ENCODE peak calls at places on chromosomes 7 and 10, in eight cellular contexts. T is suprapubic skin, P is MM.1S, M is gastrocnemius medialis, F is cardiac muscle cell, D is mesendoderm, C is sigmoid colon, N is A549. Y is an unnamed sample.

GRCh38 chr10:7082967-7083366 is 327.9 kb downstream of the SFMBT2 start:
- DNase-seq in T (no peak), P (no peak), M (no peak), F (no peak), D (peak), C (no peak), N (no peak), Y (no peak)

GRCh38 chr10:114967071-114967470 is 29.1 kb downstream of the TRUB1 start:
- DNase-seq in T (no peak), P (no peak), M (no peak), F (no peak), D (peak), C (no peak), N (no peak), Y (no peak)

GRCh38 chr10:109089779-109090178 is 833.5 kb downstream of the XPNPEP1 start:
- DNase-seq in T (no peak), P (no peak), M (no peak), F (no peak), D (peak), C (no peak), N (no peak), Y (no peak)

GRCh38 chr7:134908289-134908688 is 78.0 kb upstream of the AGBL3 start:
- DNase-seq in T (no peak), P (no peak), M (no peak), F (no peak), D (no peak), C (no peak), N (no peak), Y (no peak)

GRCh38 chr10:60896033-60896432 is 48.0 kb downstream of the RHOBTB1 start:
- DNase-seq in T (no peak), P (no peak), M (no peak), F (peak), D (no peak), C (no peak), N (no peak), Y (no peak)

GRCh38 chr10:56178210-56178609 is 182.8 kb downstream of the ZWINT start:
- DNase-seq in T (no peak), P (no peak), M (no peak), F (peak), D (peak), C (no peak), N (no peak), Y (peak)

GRCh38 chr7:142440219-142441073 is 182.6 kb upstream of the PRSS58 start:
- DNase-seq in T (no peak), P (peak), M (no peak), F (no peak), D (peak), C (no peak), N (peak), Y (no peak)

GRCh38 chr7:126979722-126980121 is 273.0 kb downstream of the GRM8 start:
- DNase-seq in T (no peak), P (no peak), M (no peak), F (no peak), D (no peak), C (no peak), N (no peak), Y (no peak)

GRCh38 chr10:101120884-101121660 is 10.0 kb upstream of the TLX1 start:
- DNase-seq in T (no peak), P (peak), M (no peak), F (no peak), D (no peak), C (no peak), N (no peak), Y (no peak)

GRCh38 chr10:34906021-34906965 is 91.2 kb upstream of the PARD3 start:
- DNase-seq in T (no peak), P (no peak), M (no peak), F (peak), D (peak), C (peak), N (no peak), Y (no peak)

GRCh38 chr7:28178537-28178936 is 2.1 kb downstream of the JAZF1 start:
- DNase-seq in T (no peak), P (no peak), M (no peak), F (no peak), D (no peak), C (no peak), N (no peak), Y (no peak)

GRCh38 chr7:28179081-28180030 is 1.2 kb downstream of the JAZF1 start:
- DNase-seq in T (peak), P (peak), M (peak), F (peak), D (peak), C (peak), N (peak), Y (peak)

GRCh38 chr7:28181921-28182517 is 1.4 kb upstream of the JAZF1 start:
- DNase-seq in T (no peak), P (no peak), M (no peak), F (no peak), D (no peak), C (no peak), N (no peak), Y (peak)

GRCh38 chr7:28180031-28180363 is 598 bp downstream of the JAZF1 start:
- DNase-seq in T (no peak), P (no peak), M (no peak), F (no peak), D (no peak), C (no peak), N (no peak), Y (no peak)

DNA sequence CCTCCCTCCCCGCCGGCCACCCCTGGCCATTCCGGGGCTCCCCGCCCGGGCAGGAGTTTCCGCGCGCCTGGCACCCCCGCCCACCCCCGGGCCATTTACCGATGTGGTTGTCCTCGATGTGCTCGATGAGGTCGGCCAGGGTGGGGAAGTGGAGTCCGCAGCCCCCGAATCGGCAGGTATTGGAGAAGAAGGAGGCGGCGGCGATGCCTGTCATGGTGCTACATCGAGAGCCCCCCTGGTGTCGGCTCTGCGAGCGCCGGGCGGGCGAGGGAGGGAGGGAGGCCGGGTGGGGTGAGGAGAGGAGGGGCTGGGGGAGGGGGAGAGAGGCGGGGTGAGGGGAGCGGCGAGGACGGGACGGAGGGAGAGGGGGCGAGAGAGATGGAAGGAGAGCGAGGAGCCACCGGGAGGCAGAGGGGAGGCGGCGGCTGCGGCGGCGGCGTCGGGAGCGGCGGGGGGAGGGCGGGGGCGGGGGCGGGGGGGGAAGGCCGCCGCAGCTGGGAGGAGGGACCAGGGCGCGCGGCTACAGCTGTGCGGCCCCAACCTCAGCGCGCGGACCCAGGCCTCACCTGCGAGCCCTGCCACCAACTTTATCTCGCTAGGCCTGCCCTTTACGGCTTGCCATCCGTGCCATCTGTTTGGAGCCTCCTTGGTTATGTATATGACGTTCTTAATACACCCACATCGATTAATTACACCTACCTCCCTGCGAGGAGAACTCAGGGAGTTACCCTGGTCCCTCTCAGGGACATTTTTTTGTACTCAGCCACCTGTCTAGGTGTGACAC is at the start of gene JAZF1:
- DNase-seq in T (peak), P (peak), M (peak), F (peak), D (peak), C (peak), N (peak), Y (peak)
- H3K27ac ChIP-seq in T (peak), P (peak), M (peak), F (no peak), D (peak), C (peak), N (peak), Y (peak)

GRCh38 chr7:24741691-24742639 is 15.3 kb downstream of the GSDME start:
- DNase-seq in T (no peak), P (no peak), M (peak), F (no peak), D (peak), C (no peak), N (peak), Y (peak)
- H3K27ac ChIP-seq in T (no peak), P (no peak), M (peak), F (no peak), D (no peak), C (no peak), N (peak), Y (no peak)

DNA sequence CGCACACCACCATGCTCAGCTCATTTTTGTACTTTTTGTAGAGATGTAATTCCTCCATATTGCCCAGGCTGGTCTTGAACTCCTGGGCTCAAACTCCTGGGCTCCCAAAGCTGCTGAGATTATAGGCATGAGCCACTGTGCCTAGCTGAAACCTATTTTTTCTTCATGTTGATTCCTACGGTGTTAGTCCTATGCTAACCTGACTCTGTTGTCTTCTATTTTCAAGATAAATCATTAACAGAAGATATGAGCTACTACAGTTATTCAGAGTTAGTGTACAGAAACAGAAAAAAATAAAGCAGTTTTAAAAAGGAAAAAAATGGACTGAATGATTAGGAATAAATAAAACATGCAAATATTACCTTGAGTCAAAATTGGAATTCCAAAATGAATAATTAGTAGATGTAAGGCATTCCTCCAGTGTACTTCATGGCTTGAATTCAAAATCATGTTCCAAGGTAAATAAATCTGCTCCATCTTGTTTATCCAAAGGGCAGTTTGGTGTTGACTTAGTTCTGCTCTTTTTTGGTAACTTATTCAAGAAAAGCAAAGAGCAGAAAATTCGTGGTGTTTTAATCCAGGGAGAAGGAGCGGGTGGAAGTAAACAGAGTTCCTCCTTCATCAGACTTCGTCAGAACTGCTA is 185.8 kb downstream of the CACNB2 start:
- DNase-seq in T (no peak), P (no peak), M (no peak), F (no peak), D (no peak), C (no peak), N (peak), Y (no peak)
- H3K27ac ChIP-seq in T (no peak), P (no peak), M (no peak), F (no peak), D (no peak), C (no peak), N (no peak), Y (no peak)

GRCh38 chr10:88170628-88171027 is 307.2 kb downstream of the PTEN start:
- DNase-seq in T (no peak), P (no peak), M (no peak), F (no peak), D (peak), C (no peak), N (no peak), Y (no peak)
- H3K27ac ChIP-seq in T (no peak), P (no peak), M (no peak), F (no peak), D (no peak), C (no peak), N (no peak), Y (no peak)

Y was measured in right cardiac atrium.